ENCODE peak calls at places on chromosomes 13 and 19, in seven cellular contexts. P, F, O, R, W, G and A are unnamed samples.

GRCh38 chr13:106318941-106319411 is 216.5 kb downstream of the EFNB2 start:
- DNase-seq in F (peak), P (peak), O (peak), G (peak), R (no peak), W (peak), A (peak)

GRCh38 chr19:6718111-6718740 is 2.2 kb downstream of the C3 start:
- DNase-seq in R (no peak), O (no peak), P (no peak), F (no peak), G (no peak), W (no peak), A (no peak)

GRCh38 chr13:89163081-89163480 is 1491.9 kb downstream of the SLITRK5 start:
- DNase-seq in O (no peak), F (peak), R (no peak), P (peak), W (no peak), G (no peak), A (no peak)

GRCh38 chr13:48278806-48279205 is 24.7 kb upstream of the RB1 start:
- DNase-seq in O (no peak), F (no peak), P (no peak), W (no peak), R (no peak), G (no peak), A (no peak)

GRCh38 chr19:2315818-2316353 is 7.9 kb upstream of the LINGO3 start:
- DNase-seq in R (no peak), O (peak), G (peak), F (peak), P (peak), W (peak), A (peak)

GRCh38 chr19:1503089-1503924 is 9.5 kb downstream of the ADAMTSL5 start:
- DNase-seq in F (peak), G (peak), R (peak), W (peak), O (no peak), P (peak), A (no peak)

GRCh38 chr19:18972301-18972831 is 31.3 kb upstream of the HOMER3 start:
- DNase-seq in R (no peak), F (peak), P (peak), G (peak), W (peak), O (no peak), A (no peak)

GRCh38 chr13:48954086-48954485 is 21.6 kb upstream of the FNDC3A start:
- DNase-seq in F (peak), W (peak), G (peak), P (peak), O (no peak), R (no peak), A (peak)

GRCh38 chr19:4077800-4078683 is 11.3 kb upstream of the ZBTB7A start:
- DNase-seq in W (no peak), R (peak), P (peak), F (peak), O (no peak), G (peak), A (no peak)

GRCh38 chr19:32317045-32317444 is 28.4 kb upstream of the ZNF507 start:
- DNase-seq in F (no peak), W (no peak), O (no peak), R (no peak), P (no peak), G (no peak), A (no peak)

GRCh38 chr19:1133471-1133929 is 29.7 kb downstream of the GPX4 start:
- DNase-seq in F (no peak), O (no peak), P (peak), G (no peak), W (no peak), R (no peak), A (no peak)

GRCh38 chr19:408441-409005 is 424 bp downstream of the C2CD4C start:
- DNase-seq in P (no peak), F (no peak), G (no peak), O (no peak), R (no peak), W (no peak), A (no peak)